ENCODE peak calls at places on chromosome 14, in four cellular contexts. I is HepG2, M is GM12878, D is H1. O is an unnamed sample.

GRCh38 chr14:89425931-89426330 is 8.9 kb upstream of the FOXN3 start:
- DNase-seq in I (peak), M (peak), D (no peak), O (no peak)

GRCh38 chr14:50963919-50964318 is 19.6 kb upstream of the PYGL start:
- DNase-seq in D (no peak), I (no peak), M (no peak), O (no peak)

GRCh38 chr14:95059126-95059525 is 98.2 kb downstream of the DICER1 start:
- DNase-seq in M (no peak), I (no peak), D (no peak), O (no peak)

GRCh38 chr14:95683793-95684192 is 2.4 kb upstream of the TCL1B start:
- DNase-seq in I (peak), D (peak), M (no peak), O (no peak)

GRCh38 chr14:59629384-59630158 is 53.0 kb upstream of the CCDC175 start:
- DNase-seq in M (no peak), D (no peak), I (no peak), O (no peak)

GRCh38 chr14:85468815-85469214 is 61.1 kb upstream of the FLRT2 start:
- DNase-seq in M (no peak), I (peak), D (no peak), O (no peak)

GRCh38 chr14:105748204-105748578 is 221.8 kb downstream of the TMEM121 start:
- DNase-seq in I (no peak), M (no peak), D (no peak), O (peak)

GRCh38 chr14:42013560-42013959 is 406.9 kb downstream of the LRFN5 start:
- DNase-seq in M (no peak), I (no peak), D (no peak), O (no peak)

GRCh38 chr14:61227893-61228591 is 53.1 kb downstream of the TMEM30B start:
- DNase-seq in I (no peak), M (no peak), D (no peak), O (no peak)

GRCh38 chr14:91924871-91925726 is 22.4 kb downstream of the FBLN5 start:
- DNase-seq in D (peak), I (no peak), M (no peak), O (no peak)

GRCh38 chr14:58560208-58560607 is 77.6 kb upstream of the DACT1 start:
- DNase-seq in I (no peak), M (no peak), D (no peak), O (no peak)
- TF ChIP-seq SUZ12 in I (no peak), M (no peak), D (no peak), O (no peak)

GRCh38 chr14:34223302-34224150 is 238.5 kb downstream of the SPTSSA start:
- DNase-seq in M (no peak), I (no peak), D (no peak), O (peak)
- H3K4me3 ChIP-seq in M (no peak), I (no peak), D (no peak), O (no peak)

GRCh38 chr14:67358914-67359313 is 690 bp downstream of the ATP6V1D start:
- DNase-seq in D (peak), I (no peak), M (no peak), O (no peak)
- H3K9ac ChIP-seq in D (peak), I (peak), M (peak), O (peak)

DNA sequence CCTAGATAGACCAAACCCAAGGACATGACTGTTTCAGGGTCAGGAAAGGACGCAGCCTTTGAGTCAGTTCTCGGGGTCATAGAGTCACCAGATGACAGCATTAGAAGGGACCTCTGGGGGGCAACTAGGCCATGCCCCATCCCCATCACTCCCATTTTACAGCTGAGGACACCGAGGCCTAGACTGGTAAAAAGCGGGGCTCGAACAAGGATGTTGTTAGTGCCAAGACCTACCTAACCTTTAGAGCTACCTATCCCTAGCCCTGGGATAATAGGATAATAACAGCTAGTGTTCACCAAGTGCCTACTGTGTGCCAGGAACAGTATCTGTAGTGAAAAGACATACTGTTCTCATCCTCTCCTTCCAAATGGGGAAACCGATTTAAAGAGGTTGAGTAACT is 48.7 kb downstream of the PLEKHG3 start:
- DNase-seq in D (no peak), M (no peak), I (no peak), O (no peak)
- TF ChIP-seq SUZ12 in D (no peak), M (no peak), I (no peak), O (no peak)

GRCh38 chr14:23373041-23373440 is 432 bp downstream of the IL25 start:
- DNase-seq in D (no peak), M (no peak), I (no peak), O (no peak)

GRCh38 chr14:23371865-23372264 is 744 bp upstream of the IL25 start:
- DNase-seq in I (no peak), D (no peak), M (no peak), O (no peak)

GRCh38 chr14:23370221-23370620 is 2.4 kb upstream of the IL25 start:
- DNase-seq in M (no peak), I (no peak), D (no peak), O (no peak)

GRCh38 chr14:23375527-23376251 is 1.2 kb upstream of the CMTM5 start:
- DNase-seq in M (no peak), I (no peak), D (no peak), O (no peak)

DNA sequence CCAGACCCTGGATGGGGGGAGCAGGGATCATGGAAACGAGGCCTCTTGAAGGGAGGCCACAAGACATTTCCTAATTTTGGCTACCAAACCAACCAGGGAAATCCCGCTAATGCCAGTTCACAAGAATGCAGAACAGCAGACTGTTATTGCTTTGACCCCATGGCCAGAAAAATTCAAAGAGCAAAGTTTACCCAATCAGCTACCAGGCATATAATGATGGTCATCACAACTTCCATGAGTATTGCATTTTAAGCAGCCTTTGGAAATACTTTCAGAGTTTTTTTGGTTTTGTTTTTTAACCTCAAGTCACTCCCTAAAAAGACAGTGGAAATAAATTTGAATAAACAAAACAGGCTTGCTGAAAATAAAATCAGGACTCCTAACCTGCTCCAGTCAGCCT is at the start of gene IL25:
- DNase-seq in M (no peak), D (no peak), I (no peak), O (no peak)
- H3K4me3 ChIP-seq in M (no peak), D (no peak), I (no peak), O (no peak)

DNA sequence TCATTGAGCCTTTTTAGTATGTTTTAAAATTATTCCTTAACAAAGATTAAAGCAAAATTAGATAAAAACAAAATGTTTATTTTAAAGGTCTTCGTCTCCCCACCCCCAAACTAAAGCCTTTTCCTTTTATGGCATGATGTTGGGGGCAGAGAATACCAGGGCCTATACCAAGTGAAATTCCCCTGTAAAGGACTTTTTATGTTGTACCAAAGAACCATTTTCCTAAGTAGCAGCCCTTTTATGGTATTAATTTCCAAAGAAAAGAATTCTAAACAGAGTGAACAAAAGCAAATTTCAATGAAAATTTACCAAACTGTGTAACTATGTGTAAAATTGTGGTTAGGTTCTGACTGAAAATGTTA is 71.9 kb upstream of the GNPNAT1 start:
- DNase-seq in D (no peak), I (no peak), M (no peak), O (no peak)
- H3K9ac ChIP-seq in D (no peak), I (no peak), M (no peak), O (no peak)

DNA sequence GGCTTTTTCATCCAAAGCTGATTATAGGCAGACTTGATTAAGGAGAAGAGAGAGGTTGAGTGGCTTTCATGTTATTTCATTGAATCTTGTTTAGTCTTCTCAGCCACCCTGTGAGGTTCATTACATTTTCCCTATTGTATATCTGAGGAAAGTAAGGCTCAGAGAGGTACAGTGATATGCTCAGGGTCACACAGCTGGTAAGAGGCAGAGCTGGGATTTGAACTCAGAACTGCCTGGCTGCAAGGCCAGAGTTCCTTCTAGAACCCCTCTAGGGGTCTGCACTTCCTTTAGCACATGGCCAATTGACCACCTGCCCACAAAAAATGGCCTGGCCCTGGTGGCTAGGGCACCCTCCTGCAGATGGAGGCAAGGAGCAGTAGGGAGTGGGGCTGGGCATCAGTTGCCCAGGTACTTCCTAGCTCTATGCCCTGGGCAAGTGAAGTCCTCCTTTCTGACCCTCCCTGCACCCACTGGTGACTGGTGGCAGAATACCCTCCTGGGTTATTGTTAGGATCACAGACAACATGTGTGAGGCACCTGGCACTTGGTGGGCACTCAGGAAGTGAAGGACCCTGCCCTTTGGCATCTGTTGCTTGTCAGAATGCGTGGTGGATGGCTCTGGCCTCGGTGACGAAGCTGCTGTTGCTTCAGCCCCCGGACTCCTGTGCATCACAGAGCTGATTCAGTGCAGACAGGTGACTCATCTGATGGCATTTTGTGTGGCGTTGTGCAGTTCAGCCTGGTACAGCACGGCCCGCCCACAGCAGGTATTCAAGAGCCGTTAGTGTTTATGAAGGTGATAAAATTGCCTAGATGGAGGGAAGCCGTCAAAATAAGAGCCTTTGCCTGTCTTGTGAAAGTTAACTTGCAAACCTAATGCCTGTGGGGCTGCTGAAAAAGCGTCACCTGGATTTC is 115.8 kb downstream of the SLC25A47 start:
- DNase-seq in D (no peak), M (no peak), I (peak), O (no peak)
- TF ChIP-seq SUZ12 in D (no peak), M (no peak), I (no peak), O (no peak)

GRCh38 chr14:80700601-80701000 is 240.9 kb downstream of the CEP128 start:
- DNase-seq in M (no peak), D (no peak), I (no peak), O (no peak)
- H3K4me3 ChIP-seq in M (no peak), D (no peak), I (no peak), O (no peak)

GRCh38 chr14:73829526-73830431 is 21.9 kb upstream of the PTGR2 start:
- DNase-seq in I (peak), M (peak), D (no peak), O (no peak)

GRCh38 chr14:73833530-73834257 is 17.9 kb upstream of the PTGR2 start:
- DNase-seq in I (peak), M (no peak), D (no peak), O (no peak)

GRCh38 chr14:73833024-73833423 is 18.6 kb upstream of the PTGR2 start:
- DNase-seq in D (no peak), I (no peak), M (no peak), O (no peak)

GRCh38 chr14:73834258-73834620 is 17.4 kb upstream of the PTGR2 start:
- DNase-seq in M (no peak), I (no peak), D (no peak), O (no peak)
- H3K9ac ChIP-seq in M (no peak), I (no peak), D (no peak), O (no peak)

GRCh38 chr14:74350944-74351323 is 2.7 kb downstream of the VRTN start:
- DNase-seq in M (no peak), I (no peak), D (no peak), O (no peak)

GRCh38 chr14:74350211-74350943 is 2.1 kb downstream of the VRTN start:
- DNase-seq in I (no peak), D (no peak), M (no peak), O (no peak)

GRCh38 chr14:74348241-74348734 is at the start of gene VRTN:
- DNase-seq in M (no peak), D (peak), I (no peak), O (no peak)

GRCh38 chr14:74348735-74349463 is 628 bp downstream of the VRTN start:
- DNase-seq in I (no peak), M (no peak), D (no peak), O (no peak)

GRCh38 chr14:74349757-74350156 is 1.5 kb downstream of the VRTN start:
- DNase-seq in I (no peak), D (no peak), M (no peak), O (no peak)
- TF ChIP-seq SUZ12 in I (no peak), D (no peak), M (no peak), O (no peak)